ENCODE peak calls at places on chromosomes 13 and 19, in four cellular contexts. A is GM23338, O is keratinocyte, Z is neural progenitor cell. N is an unnamed sample.
A peak's percentile ranks its signal among the peaks of the same experiment; 100 is the strongest.

GRCh38 chr13:114027046-114027760 is 53.3 kb upstream of the C13orf46 start:
- DNase-seq in A (no peak), O (no peak), Z (no peak), N (no peak)

GRCh38 chr19:18433735-18434398 is 4.1 kb downstream of the ISYNA1 start:
- DNase-seq in A (peak; percentile 85), O (no peak), Z (peak; percentile 70), N (no peak)

GRCh38 chr13:98123176-98123575 is 19.7 kb upstream of the FARP1 start:
- DNase-seq in A (no peak), O (no peak), Z (no peak), N (no peak)

GRCh38 chr13:60974296-60974695 is 441.4 kb downstream of the PCDH20 start:
- DNase-seq in A (peak; percentile 21), O (no peak), Z (peak; percentile 3), N (no peak)

GRCh38 chr13:98909016-98909415 is 68.8 kb downstream of the DOCK9 start:
- DNase-seq in A (no peak), O (no peak), Z (no peak), N (peak; percentile 67)

GRCh38 chr13:44826586-44827350 is 162.5 kb downstream of the NUFIP1 start:
- DNase-seq in A (no peak), O (no peak), Z (no peak), N (no peak)

GRCh38 chr13:89375839-89376238 is 1704.7 kb downstream of the SLITRK5 start:
- DNase-seq in A (no peak), O (no peak), Z (no peak), N (peak; percentile 22)

GRCh38 chr13:60303166-60303565 is 93.9 kb upstream of the TDRD3 start:
- DNase-seq in A (no peak), O (no peak), Z (no peak), N (no peak)

GRCh38 chr19:16405091-16405490 is 66.7 kb downstream of the EPS15L1 start:
- DNase-seq in A (no peak), O (no peak), Z (no peak), N (no peak)

GRCh38 chr13:40961826-40962225 is 57.3 kb downstream of the ELF1 start:
- DNase-seq in A (no peak), O (no peak), Z (no peak), N (no peak)

GRCh38 chr13:80400164-80400767 is 59.3 kb upstream of the SPRY2 start:
- DNase-seq in A (no peak), O (no peak), Z (no peak), N (no peak)
- H3K27ac ChIP-seq in A (no peak overlapping the region), O (no peak overlapping the region), Z (no peak overlapping the region), N (no peak overlapping the region)

DNA sequence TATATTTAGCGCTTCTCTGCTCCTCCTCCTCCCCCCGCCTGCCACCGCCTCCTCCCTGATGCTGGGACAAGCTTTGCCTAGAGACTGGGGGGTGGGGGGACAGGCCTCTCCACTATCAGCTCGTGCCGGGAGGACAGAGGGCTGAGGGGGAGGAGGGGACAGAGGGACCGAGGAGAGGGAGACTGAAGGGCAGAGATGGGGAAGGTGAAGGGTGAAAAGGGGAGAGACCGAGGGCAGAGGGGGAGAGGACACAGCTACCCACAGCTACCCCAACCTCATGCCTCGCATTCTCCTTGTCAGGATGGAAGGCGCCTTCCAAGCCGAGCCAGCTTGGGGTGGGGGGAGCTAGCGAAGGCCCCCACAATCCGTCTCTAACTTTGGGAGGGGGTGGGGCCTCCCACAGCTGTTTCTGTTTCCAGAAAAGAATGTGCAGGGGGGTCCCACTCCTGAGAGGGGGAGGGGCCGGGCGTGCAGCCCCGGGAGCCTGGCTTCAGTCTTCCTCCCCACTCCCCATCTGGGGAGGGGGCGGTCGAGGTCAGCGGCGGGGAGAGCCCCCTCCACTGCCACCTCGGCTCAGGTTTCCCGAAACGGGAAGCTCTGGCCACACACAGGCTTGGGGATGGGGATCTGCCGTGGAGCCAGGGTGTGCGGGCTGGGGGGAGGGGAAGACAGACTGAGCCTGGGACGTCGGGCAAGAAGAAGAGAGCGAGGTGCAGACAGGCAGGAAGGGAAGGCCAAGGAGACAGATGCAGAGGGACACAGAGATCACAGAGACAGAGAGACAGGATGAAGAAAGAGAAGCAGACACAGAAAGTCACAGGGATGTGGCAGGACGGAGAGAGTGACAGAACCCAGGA is 1.6 kb downstream of the DACT3 start:
- DNase-seq in A (peak; percentile 78), O (no peak), Z (peak; percentile 77), N (no peak)
- TF ChIP-seq EZH2 in A (no peak), O (no peak), Z (no peak), N (no peak)

DNA sequence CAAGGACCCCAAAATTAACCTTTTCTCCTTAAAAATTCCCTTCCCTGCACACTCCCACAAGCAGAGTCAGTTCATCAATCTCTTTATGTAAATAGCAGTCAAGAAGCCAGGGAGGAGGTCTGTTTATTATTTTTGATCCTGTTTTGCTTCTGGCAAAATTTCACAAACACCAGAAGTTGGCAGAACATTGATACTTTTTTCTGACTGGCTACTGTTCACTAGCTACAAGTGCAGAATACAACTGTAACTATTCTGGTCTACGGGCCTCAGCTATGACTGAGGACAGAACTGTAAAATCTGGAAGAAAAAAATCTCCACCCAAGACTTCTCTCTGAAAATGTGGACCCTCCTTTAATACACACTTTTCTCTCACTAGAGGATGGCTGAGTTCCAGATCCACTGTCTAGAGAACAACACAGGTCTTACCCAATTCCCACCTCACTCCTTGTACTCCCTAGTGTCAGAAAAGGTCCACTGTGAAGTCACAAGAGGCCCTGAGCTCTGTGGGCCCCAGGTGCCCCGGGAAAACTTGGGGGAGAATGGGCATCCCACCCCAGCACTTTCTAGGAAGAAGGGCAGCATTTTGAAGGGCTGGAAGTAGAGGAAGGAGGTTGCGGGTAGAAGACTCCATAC is 14.5 kb downstream of the STARD13 start:
- DNase-seq in A (no peak), O (no peak), Z (no peak), N (no peak)
- H3K27ac ChIP-seq in A (no peak overlapping the region), O (no peak overlapping the region), Z (no peak overlapping the region), N (peak overlapping the region; percentile 60)

DNA sequence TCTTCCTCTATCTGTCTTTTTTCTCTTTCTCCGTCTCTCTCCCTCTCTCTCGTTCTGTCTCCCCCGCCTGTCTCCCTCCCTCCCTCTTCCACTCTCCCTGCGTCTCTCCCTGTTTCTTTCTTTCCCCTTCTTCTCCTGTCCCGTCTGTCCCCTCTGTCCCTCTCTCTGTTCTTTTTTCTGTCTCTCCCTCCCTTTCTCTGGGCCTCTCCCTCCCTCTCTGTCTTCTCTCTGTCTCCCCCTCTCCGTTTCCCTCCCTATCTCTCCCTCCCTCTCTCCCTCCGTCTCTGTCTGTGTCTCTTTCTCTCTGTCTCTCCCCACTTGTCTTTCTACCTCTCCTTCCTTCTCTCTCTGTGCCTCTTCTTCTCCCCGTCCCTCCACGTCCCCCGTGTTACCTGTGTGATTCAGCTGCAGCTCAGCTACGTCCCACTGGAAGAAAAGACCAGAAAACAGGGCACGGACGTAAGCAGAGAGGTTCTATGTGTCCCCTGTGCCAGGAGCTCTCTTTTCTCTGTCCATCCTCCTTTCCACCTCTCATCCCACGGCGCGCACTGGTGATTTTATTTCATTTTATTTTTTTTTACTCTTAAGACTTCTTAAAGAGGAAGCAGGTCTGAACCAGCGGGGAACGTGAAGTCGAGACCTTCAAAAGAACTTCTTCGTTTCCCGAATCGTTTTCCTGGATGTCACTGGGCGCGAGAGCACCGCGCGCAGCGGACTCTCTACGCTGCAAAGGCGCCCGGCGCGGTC is 1.1 kb downstream of the CD70 start:
- DNase-seq in A (peak; percentile 32), O (no peak), Z (no peak), N (no peak)
- TF ChIP-seq EZH2 in A (peak; percentile 79), O (peak; percentile 29), Z (peak; percentile 80), N (no peak)

GRCh38 chr13:106527806-106528205 is 7.7 kb downstream of the EFNB2 start:
- DNase-seq in A (no peak), O (no peak), Z (no peak), N (no peak)

GRCh38 chr13:106526748-106527488 is 8.5 kb downstream of the EFNB2 start:
- DNase-seq in A (peak; percentile 70), O (no peak), Z (no peak), N (no peak)

GRCh38 chr13:106530209-106530906 is 5.1 kb downstream of the EFNB2 start:
- DNase-seq in A (peak; percentile 49), O (no peak), Z (peak; percentile 46), N (peak; percentile 63)

GRCh38 chr13:106529415-106530208 is 5.8 kb downstream of the EFNB2 start:
- DNase-seq in A (no peak), O (no peak), Z (peak; percentile 67), N (no peak)

DNA sequence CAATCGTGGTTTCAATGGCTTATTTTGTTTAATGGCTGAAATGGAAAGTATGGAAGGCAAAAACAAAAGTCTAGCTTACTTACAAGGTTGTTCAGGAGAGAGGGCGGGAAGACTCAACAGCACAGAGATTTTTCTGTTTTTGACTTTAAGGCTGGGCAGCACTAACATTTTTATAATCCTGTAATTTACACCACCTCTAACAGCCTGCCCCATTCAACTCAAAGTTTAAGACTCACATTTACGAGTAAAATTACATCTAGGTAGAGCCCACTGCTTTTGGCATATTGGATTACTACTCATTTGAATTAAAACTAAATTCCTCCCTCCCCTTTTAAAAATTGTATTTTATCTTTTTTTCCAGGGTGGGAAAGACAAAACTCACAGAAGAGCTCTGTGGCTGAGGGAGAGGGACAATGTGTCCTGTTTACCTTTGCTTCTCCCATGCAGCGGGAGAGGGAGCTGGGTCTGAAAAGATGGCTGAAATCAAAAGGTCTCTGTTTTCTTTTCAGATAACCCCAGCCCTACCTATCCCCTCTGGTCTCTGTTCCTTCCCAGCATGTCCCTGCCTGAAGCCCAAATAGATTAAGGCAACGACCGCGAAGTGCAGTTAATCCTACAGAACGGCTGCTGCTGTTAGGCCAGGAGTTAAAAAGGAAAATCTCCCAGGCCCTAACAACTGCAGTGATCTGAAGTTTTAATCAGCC is 6.6 kb downstream of the EFNB2 start:
- DNase-seq in A (no peak), O (no peak), Z (peak; percentile 85), N (no peak)
- H3K27ac ChIP-seq in A (peak overlapping the region; percentile 10), O (peak overlapping the region; percentile 2), Z (peak overlapping the region; percentile 86), N (no peak overlapping the region)

GRCh38 chr19:32676186-32676894 is 692 bp downstream of the RGS9BP start:
- DNase-seq in A (peak; percentile 62), O (no peak), Z (peak; percentile 63), N (no peak)
- TF ChIP-seq EZH2 in A (no peak), O (peak; percentile 84), Z (peak; percentile 97), N (no peak)

DNA sequence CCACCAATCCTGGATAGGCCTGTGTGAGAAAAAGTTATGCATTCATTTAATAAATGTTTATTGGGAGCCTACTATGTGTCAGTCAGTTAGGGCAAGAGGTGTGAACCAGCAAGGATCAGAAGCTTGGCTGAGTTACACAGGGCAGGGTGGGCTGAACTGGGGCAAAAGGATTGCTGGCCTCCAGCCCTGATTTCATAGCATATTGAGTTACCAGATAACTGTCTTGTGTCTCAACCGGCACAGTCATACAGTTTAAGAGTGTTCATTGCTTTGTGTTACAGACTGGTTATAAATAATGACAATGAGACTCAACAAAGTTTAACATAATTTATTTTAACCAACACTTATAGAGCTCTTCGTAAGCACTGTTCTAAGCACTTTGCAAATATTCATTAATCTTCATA is 253.8 kb downstream of the DLEU7 start:
- DNase-seq in A (no peak), O (peak; percentile 1), Z (no peak), N (peak; percentile 65)
- H3K27ac ChIP-seq in A (no peak overlapping the region), O (peak overlapping the region; percentile 66), Z (no peak overlapping the region), N (peak overlapping the region; percentile 64)

DNA sequence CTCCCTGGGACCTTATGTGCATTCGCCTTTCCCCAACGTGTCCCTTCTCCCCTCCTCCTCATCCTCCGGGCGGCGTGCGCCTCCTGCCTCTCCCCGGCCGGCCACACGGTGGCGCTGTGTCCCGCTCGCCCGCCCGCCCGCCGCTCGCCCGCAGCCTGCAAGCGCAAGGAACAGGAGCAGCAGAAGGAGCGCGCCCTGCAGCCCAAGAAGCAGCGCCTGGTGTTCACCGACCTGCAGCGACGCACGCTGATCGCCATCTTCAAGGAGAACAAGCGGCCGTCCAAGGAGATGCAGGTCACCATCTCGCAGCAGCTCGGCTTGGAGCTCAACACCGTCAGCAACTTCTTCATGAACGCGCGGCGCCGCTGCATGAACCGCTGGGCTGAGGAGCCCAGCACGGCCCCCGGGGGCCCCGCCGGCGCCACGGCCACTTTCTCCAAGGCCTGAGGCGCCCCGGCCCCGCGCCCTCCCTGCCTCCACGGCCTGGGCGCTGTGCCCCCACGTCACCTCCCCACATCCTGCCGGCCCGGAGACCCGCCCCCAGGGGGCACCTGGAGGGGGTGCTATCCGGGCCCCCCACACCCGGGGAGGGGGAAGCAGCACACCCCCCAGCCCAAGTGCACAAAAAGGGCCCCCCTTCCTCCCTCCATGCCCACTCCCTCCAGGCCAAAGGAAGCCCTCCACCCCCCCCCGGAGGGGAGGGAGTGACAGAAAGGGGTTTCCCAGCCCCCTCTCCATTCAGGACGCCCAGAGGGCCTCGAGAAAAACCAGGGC is 21.9 kb downstream of the ONECUT3 start:
- DNase-seq in A (peak; percentile 83), O (no peak), Z (no peak), N (no peak)
- TF ChIP-seq EZH2 in A (peak; percentile 35), O (no peak), Z (no peak), N (no peak)